ENCODE peak calls at places on chromosomes 16 and 17, in seven cellular contexts. One of them, this sample, is unnamed.

GRCh38 chr16:3530371-3530914 is 29.6 kb downstream of the CLUAP1 start:
- DNase-seq in CD4-positive, alpha-beta T cell: no peak
- DNase-seq in epithelial cell of esophagus: peak; percentile 73
- DNase-seq in dorsolateral prefrontal cortex: no peak
- DNase-seq in GM23338: no peak
- DNase-seq in transverse colon: no peak
- DNase-seq in SK-N-SH: no peak
- DNase-seq in this sample: no peak

GRCh38 chr16:60741810-60742209 is 1294.4 kb downstream of the CDH8 start:
- DNase-seq in dorsolateral prefrontal cortex: no peak
- DNase-seq in transverse colon: no peak
- DNase-seq in CD4-positive, alpha-beta T cell: no peak
- DNase-seq in epithelial cell of esophagus: no peak
- DNase-seq in GM23338: no peak
- DNase-seq in SK-N-SH: no peak
- DNase-seq in this sample: no peak

GRCh38 chr16:64983983-64984382 is 137.9 kb downstream of the CDH11 start:
- DNase-seq in dorsolateral prefrontal cortex: peak; percentile 5
- DNase-seq in SK-N-SH: peak; percentile 32
- DNase-seq in GM23338: peak; percentile 83
- DNase-seq in CD4-positive, alpha-beta T cell: no peak
- DNase-seq in epithelial cell of esophagus: peak; percentile 74
- DNase-seq in transverse colon: no peak
- DNase-seq in this sample: no peak

GRCh38 chr17:31112001-31112661 is 17.4 kb downstream of the NF1 start:
- DNase-seq in SK-N-SH: no peak
- DNase-seq in transverse colon: no peak
- DNase-seq in dorsolateral prefrontal cortex: no peak
- DNase-seq in epithelial cell of esophagus: peak; percentile 35
- DNase-seq in CD4-positive, alpha-beta T cell: no peak
- DNase-seq in GM23338: no peak
- DNase-seq in this sample: no peak

GRCh38 chr17:82720204-82720603 is 3.7 kb downstream of the FN3KRP start:
- DNase-seq in GM23338: no peak
- DNase-seq in dorsolateral prefrontal cortex: no peak
- DNase-seq in CD4-positive, alpha-beta T cell: no peak
- DNase-seq in epithelial cell of esophagus: no peak
- DNase-seq in transverse colon: no peak
- DNase-seq in SK-N-SH: no peak
- DNase-seq in this sample: no peak

GRCh38 chr17:77208856-77209255 is 68.1 kb downstream of the SEC14L1 start:
- DNase-seq in GM23338: no peak
- DNase-seq in CD4-positive, alpha-beta T cell: no peak
- DNase-seq in SK-N-SH: no peak
- DNase-seq in transverse colon: no peak
- DNase-seq in dorsolateral prefrontal cortex: no peak
- DNase-seq in epithelial cell of esophagus: no peak
- DNase-seq in this sample: no peak

GRCh38 chr16:6165330-6165984 is 1067.9 kb upstream of the EEF2KMT start:
- DNase-seq in CD4-positive, alpha-beta T cell: no peak
- DNase-seq in GM23338: peak; percentile 35
- DNase-seq in transverse colon: no peak
- DNase-seq in epithelial cell of esophagus: peak; percentile 1
- DNase-seq in dorsolateral prefrontal cortex: no peak
- DNase-seq in SK-N-SH: peak; percentile 15
- DNase-seq in this sample: no peak

GRCh38 chr17:3892095-3892998 is 506 bp downstream of the CAMKK1 start:
- DNase-seq in GM23338: peak; percentile 66
- DNase-seq in SK-N-SH: peak; percentile 86
- DNase-seq in epithelial cell of esophagus: peak; percentile 39
- DNase-seq in transverse colon: peak; percentile 83
- DNase-seq in CD4-positive, alpha-beta T cell: peak; percentile 63
- DNase-seq in dorsolateral prefrontal cortex: peak; percentile 82
- DNase-seq in this sample: peak; percentile 81

GRCh38 chr17:17386143-17386800 is 83.1 kb downstream of the NT5M start:
- DNase-seq in SK-N-SH: no peak
- DNase-seq in GM23338: no peak
- DNase-seq in CD4-positive, alpha-beta T cell: no peak
- DNase-seq in transverse colon: no peak
- DNase-seq in dorsolateral prefrontal cortex: no peak
- DNase-seq in epithelial cell of esophagus: no peak
- DNase-seq in this sample: no peak

GRCh38 chr17:50844117-50844700 is 8.8 kb downstream of the WFIKKN2 start:
- DNase-seq in CD4-positive, alpha-beta T cell: no peak
- DNase-seq in transverse colon: no peak
- DNase-seq in SK-N-SH: peak; percentile 33
- DNase-seq in dorsolateral prefrontal cortex: no peak
- DNase-seq in epithelial cell of esophagus: peak; percentile 42
- DNase-seq in GM23338: no peak
- DNase-seq in this sample: no peak

GRCh38 chr17:10121971-10122707 is 76.3 kb downstream of the GAS7 start:
- DNase-seq in transverse colon: no peak
- DNase-seq in epithelial cell of esophagus: no peak
- DNase-seq in dorsolateral prefrontal cortex: no peak
- DNase-seq in GM23338: no peak
- DNase-seq in CD4-positive, alpha-beta T cell: no peak
- DNase-seq in SK-N-SH: no peak
- DNase-seq in this sample: no peak

GRCh38 chr16:69496376-69496775 is 69.4 kb upstream of the NFAT5 start:
- DNase-seq in CD4-positive, alpha-beta T cell: no peak
- DNase-seq in epithelial cell of esophagus: no peak
- DNase-seq in transverse colon: no peak
- DNase-seq in GM23338: no peak
- DNase-seq in dorsolateral prefrontal cortex: no peak
- DNase-seq in SK-N-SH: peak; percentile 44
- DNase-seq in this sample: no peak

GRCh38 chr16:50265260-50265659 is 1.1 kb upstream of the ADCY7 start:
- DNase-seq in CD4-positive, alpha-beta T cell: peak; percentile 40
- DNase-seq in SK-N-SH: peak; percentile 62
- DNase-seq in transverse colon: peak; percentile 42
- DNase-seq in GM23338: no peak
- DNase-seq in dorsolateral prefrontal cortex: no peak
- DNase-seq in epithelial cell of esophagus: peak; percentile 38
- DNase-seq in this sample: peak; percentile 48

GRCh38 chr17:34764716-34765115 is 185.3 kb downstream of the TMEM132E start:
- DNase-seq in GM23338: peak; percentile 53
- DNase-seq in SK-N-SH: no peak
- DNase-seq in epithelial cell of esophagus: no peak
- DNase-seq in transverse colon: no peak
- DNase-seq in dorsolateral prefrontal cortex: no peak
- DNase-seq in CD4-positive, alpha-beta T cell: no peak
- DNase-seq in this sample: no peak

GRCh38 chr17:38425744-38426143 is 2.5 kb upstream of the ARHGAP23 start:
- DNase-seq in epithelial cell of esophagus: no peak
- DNase-seq in transverse colon: no peak
- DNase-seq in SK-N-SH: no peak
- DNase-seq in dorsolateral prefrontal cortex: no peak
- DNase-seq in CD4-positive, alpha-beta T cell: no peak
- DNase-seq in GM23338: no peak
- DNase-seq in this sample: no peak

GRCh38 chr17:70278846-70279465 is 109.6 kb downstream of the KCNJ2 start:
- DNase-seq in transverse colon: no peak
- DNase-seq in epithelial cell of esophagus: no peak
- DNase-seq in SK-N-SH: peak; percentile 17
- DNase-seq in dorsolateral prefrontal cortex: no peak
- DNase-seq in CD4-positive, alpha-beta T cell: no peak
- DNase-seq in GM23338: no peak
- DNase-seq in this sample: no peak

GRCh38 chr16:84411768-84412167 is 43.4 kb downstream of the ATP2C2 start:
- DNase-seq in CD4-positive, alpha-beta T cell: no peak
- DNase-seq in epithelial cell of esophagus: no peak
- DNase-seq in transverse colon: no peak
- DNase-seq in GM23338: no peak
- DNase-seq in SK-N-SH: no peak
- DNase-seq in dorsolateral prefrontal cortex: no peak
- DNase-seq in this sample: no peak

GRCh38 chr17:76262732-76263344 is 2.3 kb upstream of the UBALD2 start:
- DNase-seq in CD4-positive, alpha-beta T cell: no peak
- DNase-seq in epithelial cell of esophagus: peak; percentile 71
- DNase-seq in transverse colon: peak; percentile 84
- DNase-seq in SK-N-SH: no peak
- DNase-seq in GM23338: no peak
- DNase-seq in dorsolateral prefrontal cortex: no peak
- DNase-seq in this sample: peak; percentile 88

GRCh38 chr16:75385507-75386152 is 47.7 kb downstream of the CFDP1 start:
- DNase-seq in dorsolateral prefrontal cortex: no peak
- DNase-seq in CD4-positive, alpha-beta T cell: no peak
- DNase-seq in epithelial cell of esophagus: peak; percentile 85
- DNase-seq in GM23338: peak; percentile 79
- DNase-seq in transverse colon: no peak
- DNase-seq in SK-N-SH: peak; percentile 49
- DNase-seq in this sample: peak; percentile 31

GRCh38 chr17:20896153-20896649 is 146.6 kb downstream of the USP22 start:
- DNase-seq in SK-N-SH: no peak
- DNase-seq in dorsolateral prefrontal cortex: peak; percentile 36
- DNase-seq in epithelial cell of esophagus: peak; percentile 56
- DNase-seq in transverse colon: peak; percentile 13
- DNase-seq in CD4-positive, alpha-beta T cell: no peak
- DNase-seq in GM23338: peak; percentile 14
- DNase-seq in this sample: no peak

GRCh38 chr16:4489030-4489429 is 12.8 kb downstream of the HMOX2 start:
- DNase-seq in GM23338: no peak
- DNase-seq in dorsolateral prefrontal cortex: no peak
- DNase-seq in epithelial cell of esophagus: peak; percentile 73
- DNase-seq in transverse colon: no peak
- DNase-seq in SK-N-SH: no peak
- DNase-seq in CD4-positive, alpha-beta T cell: no peak
- DNase-seq in this sample: no peak

GRCh38 chr16:84059946-84060901 is 17.6 kb upstream of the SLC38A8 start:
- DNase-seq in GM23338: no peak
- DNase-seq in epithelial cell of esophagus: no peak
- DNase-seq in dorsolateral prefrontal cortex: no peak
- DNase-seq in CD4-positive, alpha-beta T cell: no peak
- DNase-seq in SK-N-SH: no peak
- DNase-seq in transverse colon: no peak
- DNase-seq in this sample: no peak

GRCh38 chr16:84543931-84544776 is 39.7 kb upstream of the MEAK7 start:
- DNase-seq in epithelial cell of esophagus: no peak
- DNase-seq in dorsolateral prefrontal cortex: no peak
- DNase-seq in SK-N-SH: no peak
- DNase-seq in CD4-positive, alpha-beta T cell: no peak
- DNase-seq in GM23338: no peak
- DNase-seq in transverse colon: peak; percentile 27
- DNase-seq in this sample: no peak

GRCh38 chr17:55433029-55433628 is 11.5 kb upstream of the MMD start:
- DNase-seq in transverse colon: no peak
- DNase-seq in epithelial cell of esophagus: peak; percentile 97
- DNase-seq in CD4-positive, alpha-beta T cell: no peak
- DNase-seq in SK-N-SH: no peak
- DNase-seq in GM23338: no peak
- DNase-seq in dorsolateral prefrontal cortex: no peak
- DNase-seq in this sample: no peak

GRCh38 chr17:45886852-45887251 is 7.5 kb upstream of the MAPT start:
- DNase-seq in epithelial cell of esophagus: no peak
- DNase-seq in transverse colon: no peak
- DNase-seq in SK-N-SH: no peak
- DNase-seq in dorsolateral prefrontal cortex: no peak
- DNase-seq in GM23338: no peak
- DNase-seq in CD4-positive, alpha-beta T cell: no peak
- DNase-seq in this sample: no peak

GRCh38 chr17:38510424-38511125 is 82.3 kb downstream of the ARHGAP23 start:
- DNase-seq in dorsolateral prefrontal cortex: peak; percentile 39
- DNase-seq in transverse colon: no peak
- DNase-seq in GM23338: peak; percentile 82
- DNase-seq in epithelial cell of esophagus: peak; percentile 50
- DNase-seq in SK-N-SH: peak; percentile 91
- DNase-seq in CD4-positive, alpha-beta T cell: no peak
- DNase-seq in this sample: no peak

GRCh38 chr17:42894283-42895184 is 6.1 kb upstream of the G6PC1 start:
- DNase-seq in CD4-positive, alpha-beta T cell: no peak
- DNase-seq in epithelial cell of esophagus: no peak
- DNase-seq in SK-N-SH: no peak
- DNase-seq in dorsolateral prefrontal cortex: no peak
- DNase-seq in transverse colon: peak; percentile 71
- DNase-seq in GM23338: no peak
- DNase-seq in this sample: peak; percentile 70

GRCh38 chr17:32487460-32488176 is 825 bp downstream of the CDK5R1 start:
- DNase-seq in CD4-positive, alpha-beta T cell: no peak
- DNase-seq in dorsolateral prefrontal cortex: no peak
- DNase-seq in epithelial cell of esophagus: peak; percentile 45
- DNase-seq in SK-N-SH: peak; percentile 76
- DNase-seq in GM23338: peak; percentile 44
- DNase-seq in transverse colon: no peak
- DNase-seq in this sample: peak; percentile 54
- TF ChIP-seq CTCF in CD4-positive, alpha-beta T cell: no peak
- TF ChIP-seq CTCF in dorsolateral prefrontal cortex: no peak
- TF ChIP-seq CTCF in epithelial cell of esophagus: no peak
- TF ChIP-seq CTCF in SK-N-SH: peak; percentile 6
- TF ChIP-seq CTCF in GM23338: no peak
- TF ChIP-seq CTCF in transverse colon: no peak
- TF ChIP-seq CTCF in this sample: no peak

DNA sequence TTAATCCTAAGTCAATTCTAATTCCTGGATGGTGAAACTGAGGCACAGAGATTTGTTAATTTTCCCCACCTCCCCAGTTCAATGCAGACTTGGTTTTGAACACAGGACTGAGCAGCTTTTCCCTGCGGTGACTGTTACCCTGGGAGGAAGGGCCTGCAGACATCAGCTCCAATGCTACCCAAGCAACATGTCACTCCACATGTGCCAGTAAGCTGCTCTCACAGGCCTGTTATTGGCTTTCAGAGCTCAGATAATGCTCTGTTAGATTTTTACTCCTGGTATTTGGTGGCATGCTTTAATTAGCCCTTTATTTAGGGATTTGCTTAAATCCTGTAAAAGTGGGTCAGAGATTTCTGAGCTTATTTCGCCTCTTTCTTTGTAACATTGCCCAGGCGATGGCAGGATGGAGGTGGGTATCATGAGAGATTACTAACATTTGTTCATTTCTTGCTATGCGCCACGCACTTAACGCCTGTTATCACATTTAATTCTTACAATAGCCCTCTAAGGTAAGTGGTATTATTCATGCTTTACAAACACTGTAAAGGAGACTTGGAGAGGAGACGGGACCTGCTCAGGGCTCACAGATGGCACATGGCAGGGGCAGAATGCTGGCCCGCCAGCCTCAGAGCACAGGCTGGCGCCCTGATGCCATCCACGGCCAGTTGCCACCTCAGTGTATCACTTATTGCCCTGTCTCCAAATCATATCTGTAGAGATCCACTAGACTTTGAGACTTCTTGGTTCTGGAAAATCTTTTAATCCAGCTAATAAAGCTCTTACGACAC is 84.0 kb upstream of the CACNG5 start:
- DNase-seq in epithelial cell of esophagus: no peak
- DNase-seq in dorsolateral prefrontal cortex: no peak
- DNase-seq in transverse colon: no peak
- DNase-seq in SK-N-SH: no peak
- DNase-seq in GM23338: no peak
- DNase-seq in CD4-positive, alpha-beta T cell: no peak
- DNase-seq in this sample: no peak
- TF ChIP-seq CTCF in epithelial cell of esophagus: no peak
- TF ChIP-seq CTCF in dorsolateral prefrontal cortex: no peak
- TF ChIP-seq CTCF in transverse colon: no peak
- TF ChIP-seq CTCF in SK-N-SH: no peak
- TF ChIP-seq CTCF in GM23338: no peak
- TF ChIP-seq CTCF in CD4-positive, alpha-beta T cell: no peak
- TF ChIP-seq CTCF in this sample: no peak

GRCh38 chr17:49365667-49366066 is 3.6 kb upstream of the ZNF652 start:
- DNase-seq in SK-N-SH: peak; percentile 57
- DNase-seq in dorsolateral prefrontal cortex: no peak
- DNase-seq in epithelial cell of esophagus: peak; percentile 35
- DNase-seq in transverse colon: no peak
- DNase-seq in GM23338: peak; percentile 68
- DNase-seq in CD4-positive, alpha-beta T cell: no peak
- DNase-seq in this sample: no peak
- TF ChIP-seq CTCF in SK-N-SH: peak; percentile 37
- TF ChIP-seq CTCF in dorsolateral prefrontal cortex: no peak
- TF ChIP-seq CTCF in epithelial cell of esophagus: peak; percentile 34
- TF ChIP-seq CTCF in transverse colon: no peak
- TF ChIP-seq CTCF in GM23338: peak; percentile 23
- TF ChIP-seq CTCF in CD4-positive, alpha-beta T cell: no peak
- TF ChIP-seq CTCF in this sample: no peak

GRCh38 chr16:82226327-82226726 is 56.3 kb upstream of the MPHOSPH6 start:
- DNase-seq in GM23338: no peak
- DNase-seq in epithelial cell of esophagus: no peak
- DNase-seq in dorsolateral prefrontal cortex: no peak
- DNase-seq in transverse colon: no peak
- DNase-seq in CD4-positive, alpha-beta T cell: no peak
- DNase-seq in SK-N-SH: no peak
- DNase-seq in this sample: no peak
- TF ChIP-seq CTCF in GM23338: no peak
- TF ChIP-seq CTCF in epithelial cell of esophagus: no peak
- TF ChIP-seq CTCF in dorsolateral prefrontal cortex: no peak
- TF ChIP-seq CTCF in transverse colon: no peak
- TF ChIP-seq CTCF in CD4-positive, alpha-beta T cell: no peak
- TF ChIP-seq CTCF in SK-N-SH: no peak
- TF ChIP-seq CTCF in this sample: no peak

This sample was measured in mucosa of descending colon.